ENCODE peak calls at places on chromosomes 4 and X, in seven cellular contexts. Q is posterior cingulate gyrus; A is Right ventricle myocardium superior; B is frontal cortex; D is caudate nucleus; P is Peyer's patch; M is activated CD4-positive, alpha-beta T cell treated with anti-CD3 and anti-CD28 coated beads for 1 hour. Z is an unnamed sample.

GRCh38 chrX:38484607-38485498 is 76.5 kb upstream of the TSPAN7 start:
- DNase-seq in A (peak), Q (no peak), B (no peak), D (no peak), P (no peak), M (no peak), Z (no peak)

GRCh38 chr4:19580090-19580489 is 671.6 kb upstream of the SLIT2 start:
- DNase-seq in P (no peak), D (no peak), A (no peak), B (no peak), M (no peak), Q (no peak), Z (no peak)

GRCh38 chr4:109576462-109576861 is 16.4 kb downstream of the MCUB start:
- DNase-seq in A (no peak), B (no peak), Q (no peak), P (no peak), M (no peak), D (no peak), Z (no peak)

GRCh38 chr4:119081542-119081859 is 54.1 kb upstream of the MYOZ2 start:
- DNase-seq in D (no peak), Q (no peak), A (no peak), P (no peak), B (no peak), M (no peak), Z (no peak)

GRCh38 chrX:30865020-30865419 is 24.0 kb downstream of the TAB3 start:
- DNase-seq in Q (no peak), M (no peak), B (no peak), P (no peak), A (no peak), D (no peak), Z (no peak)

GRCh38 chrX:155662297-155662696 is 49.5 kb upstream of the TMLHE start:
- DNase-seq in Q (no peak), A (no peak), B (no peak), P (no peak), D (no peak), M (no peak), Z (no peak)

GRCh38 chrX:52574416-52575275 is 57.8 kb upstream of the XAGE1B start:
- DNase-seq in A (no peak), M (no peak), D (no peak), P (no peak), B (peak), Q (peak), Z (no peak)

GRCh38 chrX:7261672-7262332 is 113.8 kb upstream of the PUDP start:
- DNase-seq in B (no peak), A (no peak), Q (no peak), M (no peak), P (no peak), D (no peak), Z (no peak)

GRCh38 chr4:180578175-180578574 is 1665.0 kb upstream of the TENM3 start:
- DNase-seq in A (no peak), D (no peak), B (no peak), Q (no peak), M (no peak), P (no peak), Z (no peak)

GRCh38 chrX:111779582-111779981 is 96.4 kb upstream of the TRPC5OS start:
- DNase-seq in Q (no peak), P (no peak), D (no peak), A (no peak), B (no peak), M (no peak), Z (no peak)

GRCh38 chr4:183722738-183723560 is 63.9 kb downstream of the TRAPPC11 start:
- DNase-seq in B (peak), Q (peak), P (peak), A (peak), D (no peak), M (peak), Z (peak)

GRCh38 chrX:46573331-46573895 is at the start of gene CHST7:
- DNase-seq in B (peak), A (peak), M (peak), P (peak), Q (peak), D (peak), Z (peak)

GRCh38 chrX:83469551-83469950 is 38.5 kb upstream of the POU3F4 start:
- DNase-seq in M (no peak), P (no peak), D (no peak), Q (no peak), A (no peak), B (no peak), Z (no peak)

GRCh38 chr4:173919861-173920260 is 363.6 kb downstream of the FBXO8 start:
- DNase-seq in P (no peak), Q (no peak), B (no peak), A (no peak), D (no peak), M (no peak), Z (no peak)

GRCh38 chr4:52197351-52197750 is 146.2 kb downstream of the SPATA18 start:
- DNase-seq in P (no peak), A (no peak), Q (no peak), D (no peak), B (no peak), M (no peak), Z (no peak)

GRCh38 chr4:134762053-134762452 is 560.5 kb upstream of the PABPC4L start:
- DNase-seq in D (no peak), A (no peak), B (no peak), P (no peak), Q (no peak), M (no peak), Z (no peak)

GRCh38 chr4:187840814-187841213 is 154.8 kb upstream of the ZFP42 start:
- DNase-seq in P (no peak), B (no peak), Q (no peak), D (no peak), M (no peak), A (no peak), Z (no peak)

GRCh38 chrX:12441376-12442128 is 303.3 kb downstream of the FRMPD4 start:
- DNase-seq in P (no peak), Q (no peak), D (no peak), M (no peak), A (no peak), B (no peak), Z (no peak)

Z was measured in activated T-helper 1 cell treated with Interleukin-2 at 50 U/mL for 16 hours.